ENCODE peak calls at places on chromosomes 3 and 15, in seven cellular contexts. V is choroid plexus epithelial cell, P is fibroblast of pulmonary artery, T is AG08396, J is NCI-H69, Y is renal cortical epithelial cell, I is HTR-8/SVneo. A is an unnamed sample.

GRCh38 chr3:186719945-186720739 is 3.0 kb downstream of the KNG1 start:
- DNase-seq in V (no peak), P (no peak), T (no peak), J (no peak), Y (no peak), I (no peak), A (no peak)

GRCh38 chr3:167032267-167032876 is 347.7 kb downstream of the ZBBX start:
- DNase-seq in V (peak), P (peak), T (peak), J (peak), Y (peak), I (peak), A (no peak)

GRCh38 chr3:143081844-143082778 is 37.5 kb upstream of the CHST2 start:
- DNase-seq in V (no peak), P (no peak), T (no peak), J (no peak), Y (no peak), I (no peak), A (no peak)

GRCh38 chr3:151800449-151800848 is 13.5 kb upstream of the AADAC start:
- DNase-seq in V (no peak), P (no peak), T (no peak), J (no peak), Y (no peak), I (no peak), A (no peak)

GRCh38 chr15:99621767-99622166 is 56.0 kb downstream of the MEF2A start:
- DNase-seq in V (no peak), P (no peak), T (no peak), J (no peak), Y (no peak), I (no peak), A (no peak)

GRCh38 chr3:72679540-72680198 is 168.6 kb downstream of the SHQ1 start:
- DNase-seq in V (no peak), P (no peak), T (no peak), J (peak), Y (peak), I (no peak), A (no peak)

GRCh38 chr3:67781218-67781617 is 126.8 kb upstream of the SUCLG2 start:
- DNase-seq in V (no peak), P (no peak), T (no peak), J (peak), Y (no peak), I (no peak), A (no peak)

GRCh38 chr3:126308394-126309125 is 48.6 kb downstream of the KLF15 start:
- DNase-seq in V (no peak), P (no peak), T (no peak), J (no peak), Y (no peak), I (no peak), A (no peak)

GRCh38 chr3:46858996-46859710 is 4.1 kb downstream of the MYL3 start:
- DNase-seq in V (no peak), P (no peak), T (no peak), J (no peak), Y (no peak), I (no peak), A (no peak)

GRCh38 chr15:40420793-40421192 is 15.2 kb downstream of the IVD start:
- DNase-seq in V (no peak), P (no peak), T (no peak), J (peak), Y (peak), I (no peak), A (no peak)

GRCh38 chr15:42800731-42801474 is 64.0 kb upstream of the CDAN1 start:
- DNase-seq in V (no peak), P (no peak), T (no peak), J (no peak), Y (no peak), I (no peak), A (no peak)

GRCh38 chr3:135034881-135035440 is 239.9 kb downstream of the EPHB1 start:
- DNase-seq in V (no peak), P (no peak), T (peak), J (no peak), Y (peak), I (no peak), A (no peak)

GRCh38 chr15:35166730-35167359 is 81.8 kb upstream of the NANOGP8 start:
- DNase-seq in V (peak), P (peak), T (no peak), J (no peak), Y (no peak), I (no peak), A (no peak)

GRCh38 chr3:160331127-160331937 is 67.7 kb downstream of the IFT80 start:
- DNase-seq in V (peak), P (peak), T (no peak), J (peak), Y (peak), I (peak), A (peak)

GRCh38 chr3:5201536-5201935 is 14.0 kb downstream of the EDEM1 start:
- DNase-seq in V (no peak), P (no peak), T (no peak), J (peak), Y (no peak), I (no peak), A (no peak)

GRCh38 chr15:49815937-49816336 is 195.1 kb downstream of the DTWD1 start:
- DNase-seq in V (peak), P (peak), T (peak), J (no peak), Y (peak), I (peak), A (no peak)

GRCh38 chr3:108404409-108404808 is 106.0 kb downstream of the MYH15 start:
- DNase-seq in V (peak), P (no peak), T (no peak), J (peak), Y (no peak), I (no peak), A (no peak)

GRCh38 chr15:98321916-98322315 is 326.4 kb upstream of the IGF1R start:
- DNase-seq in V (no peak), P (no peak), T (no peak), J (no peak), Y (peak), I (no peak), A (no peak)

GRCh38 chr3:140470962-140471361 is 206.9 kb upstream of the TRIM42 start:
- DNase-seq in V (no peak), P (no peak), T (no peak), J (peak), Y (peak), I (no peak), A (no peak)

GRCh38 chr3:178802993-178803693 is 266.9 kb downstream of the KCNMB2 start:
- DNase-seq in V (no peak), P (no peak), T (no peak), J (peak), Y (peak), I (no peak), A (no peak)

GRCh38 chr3:188489639-188490405 is 335.9 kb downstream of the LPP start:
- DNase-seq in V (peak), P (no peak), T (peak), J (no peak), Y (no peak), I (no peak), A (no peak)

A was measured in glomerular endothelial cell.